ENCODE peak calls at places on chromosomes 12 and 14, in ten cellular contexts. One of them, this sample, is unnamed.
A peak's percentile ranks its signal among the peaks of the same experiment; 100 is the strongest.

GRCh38 chr14:54564071-54564798 is 2.7 kb upstream of the SAMD4A start:
- DNase-seq in Calu3: no peak
- DNase-seq in astrocyte of the spinal cord: peak; percentile 64
- DNase-seq in midbrain: peak; percentile 33
- DNase-seq in T follicular helper cell: no peak
- DNase-seq in kidney epithelial cell: no peak
- DNase-seq in SHP77 treated with DMSO at 0.1 percent for 48 hours: peak; percentile 10
- DNase-seq in naive thymus-derived CD4-positive, alpha-beta T cell: no peak
- DNase-seq in endothelial cell: no peak
- DNase-seq in stimulated activated naive CD4-positive, alpha-beta T cell: peak; percentile 69
- DNase-seq in this sample: peak; percentile 29

GRCh38 chr12:52139579-52140062 is 52.2 kb downstream of the KRT80 start:
- DNase-seq in Calu3: peak; percentile 73
- DNase-seq in astrocyte of the spinal cord: no peak
- DNase-seq in midbrain: no peak
- DNase-seq in T follicular helper cell: no peak
- DNase-seq in kidney epithelial cell: no peak
- DNase-seq in SHP77 treated with DMSO at 0.1 percent for 48 hours: peak; percentile 10
- DNase-seq in naive thymus-derived CD4-positive, alpha-beta T cell: no peak
- DNase-seq in endothelial cell: peak; percentile 53
- DNase-seq in stimulated activated naive CD4-positive, alpha-beta T cell: peak; percentile 38
- DNase-seq in this sample: no peak

GRCh38 chr12:109588461-109589239 is 15.1 kb downstream of the MVK start:
- DNase-seq in Calu3: no peak
- DNase-seq in astrocyte of the spinal cord: no peak
- DNase-seq in midbrain: no peak
- DNase-seq in T follicular helper cell: no peak
- DNase-seq in kidney epithelial cell: no peak
- DNase-seq in SHP77 treated with DMSO at 0.1 percent for 48 hours: no peak
- DNase-seq in naive thymus-derived CD4-positive, alpha-beta T cell: no peak
- DNase-seq in endothelial cell: no peak
- DNase-seq in stimulated activated naive CD4-positive, alpha-beta T cell: no peak
- DNase-seq in this sample: no peak

GRCh38 chr14:90381011-90381790 is 15.6 kb upstream of the CALM1 start:
- DNase-seq in Calu3: no peak
- DNase-seq in astrocyte of the spinal cord: no peak
- DNase-seq in midbrain: peak; percentile 82
- DNase-seq in T follicular helper cell: no peak
- DNase-seq in kidney epithelial cell: no peak
- DNase-seq in SHP77 treated with DMSO at 0.1 percent for 48 hours: no peak
- DNase-seq in naive thymus-derived CD4-positive, alpha-beta T cell: no peak
- DNase-seq in endothelial cell: no peak
- DNase-seq in stimulated activated naive CD4-positive, alpha-beta T cell: no peak
- DNase-seq in this sample: peak; percentile 10

GRCh38 chr14:31428011-31428410 is 7.7 kb upstream of the HEATR5A start:
- DNase-seq in Calu3: no peak
- DNase-seq in astrocyte of the spinal cord: no peak
- DNase-seq in midbrain: no peak
- DNase-seq in T follicular helper cell: no peak
- DNase-seq in kidney epithelial cell: no peak
- DNase-seq in SHP77 treated with DMSO at 0.1 percent for 48 hours: no peak
- DNase-seq in naive thymus-derived CD4-positive, alpha-beta T cell: no peak
- DNase-seq in endothelial cell: no peak
- DNase-seq in stimulated activated naive CD4-positive, alpha-beta T cell: no peak
- DNase-seq in this sample: no peak

GRCh38 chr12:124713436-124714082 is 146.1 kb upstream of the NCOR2 start:
- DNase-seq in Calu3: no peak
- DNase-seq in astrocyte of the spinal cord: peak; percentile 93
- DNase-seq in midbrain: peak; percentile 46
- DNase-seq in T follicular helper cell: peak; percentile 14
- DNase-seq in kidney epithelial cell: peak; percentile 73
- DNase-seq in SHP77 treated with DMSO at 0.1 percent for 48 hours: no peak
- DNase-seq in naive thymus-derived CD4-positive, alpha-beta T cell: no peak
- DNase-seq in endothelial cell: no peak
- DNase-seq in stimulated activated naive CD4-positive, alpha-beta T cell: peak; percentile 69
- DNase-seq in this sample: peak; percentile 85

GRCh38 chr12:30515351-30515750 is 180.3 kb downstream of the IPO8 start:
- DNase-seq in Calu3: no peak
- DNase-seq in astrocyte of the spinal cord: peak; percentile 37
- DNase-seq in midbrain: peak; percentile 15
- DNase-seq in T follicular helper cell: no peak
- DNase-seq in kidney epithelial cell: no peak
- DNase-seq in SHP77 treated with DMSO at 0.1 percent for 48 hours: peak; percentile 8
- DNase-seq in naive thymus-derived CD4-positive, alpha-beta T cell: no peak
- DNase-seq in endothelial cell: no peak
- DNase-seq in stimulated activated naive CD4-positive, alpha-beta T cell: no peak
- DNase-seq in this sample: peak; percentile 4

GRCh38 chr12:121062391-121063045 is 23.5 kb upstream of the OASL start:
- DNase-seq in Calu3: no peak
- DNase-seq in astrocyte of the spinal cord: no peak
- DNase-seq in midbrain: no peak
- DNase-seq in T follicular helper cell: no peak
- DNase-seq in kidney epithelial cell: no peak
- DNase-seq in SHP77 treated with DMSO at 0.1 percent for 48 hours: no peak
- DNase-seq in naive thymus-derived CD4-positive, alpha-beta T cell: no peak
- DNase-seq in endothelial cell: no peak
- DNase-seq in stimulated activated naive CD4-positive, alpha-beta T cell: no peak
- DNase-seq in this sample: no peak

GRCh38 chr12:13194462-13195110 is 1.9 kb upstream of the EMP1 start:
- DNase-seq in Calu3: no peak
- DNase-seq in astrocyte of the spinal cord: no peak
- DNase-seq in midbrain: no peak
- DNase-seq in T follicular helper cell: no peak
- DNase-seq in kidney epithelial cell: no peak
- DNase-seq in SHP77 treated with DMSO at 0.1 percent for 48 hours: no peak
- DNase-seq in naive thymus-derived CD4-positive, alpha-beta T cell: no peak
- DNase-seq in endothelial cell: no peak
- DNase-seq in stimulated activated naive CD4-positive, alpha-beta T cell: no peak
- DNase-seq in this sample: no peak

GRCh38 chr12:70260610-70261009 is 17.4 kb downstream of the CNOT2 start:
- DNase-seq in Calu3: no peak
- DNase-seq in astrocyte of the spinal cord: no peak
- DNase-seq in midbrain: no peak
- DNase-seq in T follicular helper cell: no peak
- DNase-seq in kidney epithelial cell: no peak
- DNase-seq in SHP77 treated with DMSO at 0.1 percent for 48 hours: no peak
- DNase-seq in naive thymus-derived CD4-positive, alpha-beta T cell: no peak
- DNase-seq in endothelial cell: no peak
- DNase-seq in stimulated activated naive CD4-positive, alpha-beta T cell: no peak
- DNase-seq in this sample: no peak

GRCh38 chr12:92434607-92435025 is 268.2 kb upstream of the PLEKHG7 start:
- DNase-seq in Calu3: no peak
- DNase-seq in astrocyte of the spinal cord: no peak
- DNase-seq in midbrain: no peak
- DNase-seq in T follicular helper cell: no peak
- DNase-seq in kidney epithelial cell: no peak
- DNase-seq in SHP77 treated with DMSO at 0.1 percent for 48 hours: no peak
- DNase-seq in naive thymus-derived CD4-positive, alpha-beta T cell: no peak
- DNase-seq in endothelial cell: no peak
- DNase-seq in stimulated activated naive CD4-positive, alpha-beta T cell: no peak
- DNase-seq in this sample: no peak

This sample was measured in RPMI7951.